ENCODE peak calls at places on chromosome 12, in six cellular contexts. N is H1, E is GM12892, Y is GM12878, X is K562, K is HepG2. C is an unnamed sample.

GRCh38 chr12:81530352-81530751 is 228.8 kb downstream of the PPFIA2 start:
- DNase-seq in Y (no peak), N (no peak), K (no peak), E (no peak), X (no peak), C (no peak)

GRCh38 chr12:126944684-126945083 is 1322.3 kb upstream of the TMEM132C start:
- DNase-seq in N (no peak), X (no peak), E (no peak), Y (no peak), K (no peak), C (no peak)

GRCh38 chr12:92141585-92142244 is 3.9 kb downstream of the BTG1 start:
- DNase-seq in E (no peak), X (no peak), Y (no peak), N (no peak), K (no peak), C (no peak)

GRCh38 chr12:97595936-97596335 is 133.3 kb downstream of the RMST start:
- DNase-seq in E (no peak), K (no peak), X (no peak), N (no peak), Y (no peak), C (no peak)

GRCh38 chr12:26789731-26790644 is 43.0 kb downstream of the ITPR2 start:
- DNase-seq in X (no peak), E (no peak), Y (no peak), N (no peak), K (no peak), C (no peak)

GRCh38 chr12:118694128-118694775 is 287.1 kb upstream of the SRRM4 start:
- DNase-seq in E (no peak), X (no peak), N (no peak), K (no peak), Y (no peak), C (no peak)

GRCh38 chr12:97637770-97638169 is 175.2 kb downstream of the RMST start:
- DNase-seq in K (no peak), N (no peak), X (no peak), E (no peak), Y (no peak), C (no peak)

GRCh38 chr12:21438643-21439042 is 1.2 kb downstream of the PYROXD1 start:
- DNase-seq in X (peak; percentile 24), E (no peak), N (no peak), Y (no peak), K (no peak), C (no peak)

GRCh38 chr12:68336754-68337343 is 4.7 kb upstream of the MDM1 start:
- DNase-seq in X (no peak), N (no peak), K (no peak), Y (no peak), E (no peak), C (no peak)

GRCh38 chr12:19129486-19130223 is at the start of gene PLEKHA5:
- DNase-seq in K (peak; percentile 44), E (peak; percentile 16), X (peak; percentile 74), N (peak; percentile 86), Y (no peak), C (peak; percentile 20)

GRCh38 chr12:120940799-120941198 is 36.6 kb upstream of the SPPL3 start:
- DNase-seq in K (no peak), E (no peak), N (no peak), X (no peak), Y (no peak), C (no peak)

GRCh38 chr12:58416211-58416610 is 474.8 kb downstream of the ATP23 start:
- DNase-seq in Y (no peak), E (no peak), X (no peak), K (no peak), N (no peak), C (no peak)

GRCh38 chr12:49809369-49810158 is 18.6 kb downstream of the NCKAP5L start:
- DNase-seq in N (no peak), K (no peak), Y (no peak), X (no peak), E (no peak), C (no peak)
- TF ChIP-seq POLR2A in N (no peak), K (no peak), Y (no peak), X (no peak), E (no peak), C (no peak)

GRCh38 chr12:124478985-124479645 is 88.3 kb downstream of the NCOR2 start:
- DNase-seq in K (no peak), E (no peak), Y (no peak), N (no peak), X (no peak), C (no peak)

GRCh38 chr12:124476011-124476400 is 91.4 kb downstream of the NCOR2 start:
- DNase-seq in Y (no peak), K (no peak), N (no peak), X (no peak), E (no peak), C (no peak)

GRCh38 chr12:124475295-124476010 is 92.0 kb downstream of the NCOR2 start:
- DNase-seq in Y (no peak), K (no peak), N (no peak), E (no peak), X (no peak), C (no peak)

GRCh38 chr12:124478416-124478815 is 89.0 kb downstream of the NCOR2 start:
- DNase-seq in Y (no peak), K (no peak), N (no peak), X (no peak), E (no peak), C (no peak)

DNA sequence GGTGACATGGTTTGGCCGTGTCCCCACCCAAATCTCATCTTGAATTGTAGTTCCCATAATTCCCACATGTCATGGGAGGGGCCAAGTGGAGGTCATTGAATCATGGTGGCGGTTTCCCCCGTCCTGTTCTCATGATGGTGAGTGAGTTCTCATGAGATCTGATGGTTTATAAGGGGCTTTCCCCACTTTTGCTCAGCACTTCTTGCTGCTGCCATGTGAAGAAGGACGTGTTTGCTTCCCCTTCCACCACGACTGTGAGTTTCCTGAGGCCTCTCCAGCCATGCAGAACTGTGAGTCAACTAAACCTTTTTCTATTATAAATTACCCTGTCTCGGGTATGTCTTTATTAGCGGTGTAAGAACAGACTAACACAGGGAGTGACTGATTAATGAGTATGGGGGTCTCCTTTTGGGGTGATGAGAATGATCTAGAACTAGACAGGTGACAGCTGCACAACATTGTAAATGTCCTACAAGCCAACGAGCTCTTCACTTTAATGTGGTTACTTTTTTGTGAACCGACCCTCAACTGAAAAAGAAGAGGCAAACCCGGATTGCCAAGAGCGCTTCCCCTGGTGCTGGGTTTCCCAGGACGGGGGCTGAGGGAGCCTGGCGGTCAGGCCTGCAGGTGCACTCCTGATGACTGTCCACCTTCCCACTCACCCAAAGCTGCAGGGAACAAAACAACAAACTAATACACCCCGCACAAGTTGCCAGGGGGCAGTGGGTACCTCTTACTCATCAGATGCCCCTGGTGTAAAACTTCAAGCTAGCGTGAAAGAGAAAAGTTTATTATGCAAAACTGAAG is 90.1 kb downstream of the NCOR2 start:
- DNase-seq in K (no peak), N (no peak), X (no peak), Y (peak; percentile 59), E (no peak), C (no peak)
- TF ChIP-seq TAF1 in K (no peak), N (no peak), X (no peak), Y (no peak), E (no peak), C (no peak)

DNA sequence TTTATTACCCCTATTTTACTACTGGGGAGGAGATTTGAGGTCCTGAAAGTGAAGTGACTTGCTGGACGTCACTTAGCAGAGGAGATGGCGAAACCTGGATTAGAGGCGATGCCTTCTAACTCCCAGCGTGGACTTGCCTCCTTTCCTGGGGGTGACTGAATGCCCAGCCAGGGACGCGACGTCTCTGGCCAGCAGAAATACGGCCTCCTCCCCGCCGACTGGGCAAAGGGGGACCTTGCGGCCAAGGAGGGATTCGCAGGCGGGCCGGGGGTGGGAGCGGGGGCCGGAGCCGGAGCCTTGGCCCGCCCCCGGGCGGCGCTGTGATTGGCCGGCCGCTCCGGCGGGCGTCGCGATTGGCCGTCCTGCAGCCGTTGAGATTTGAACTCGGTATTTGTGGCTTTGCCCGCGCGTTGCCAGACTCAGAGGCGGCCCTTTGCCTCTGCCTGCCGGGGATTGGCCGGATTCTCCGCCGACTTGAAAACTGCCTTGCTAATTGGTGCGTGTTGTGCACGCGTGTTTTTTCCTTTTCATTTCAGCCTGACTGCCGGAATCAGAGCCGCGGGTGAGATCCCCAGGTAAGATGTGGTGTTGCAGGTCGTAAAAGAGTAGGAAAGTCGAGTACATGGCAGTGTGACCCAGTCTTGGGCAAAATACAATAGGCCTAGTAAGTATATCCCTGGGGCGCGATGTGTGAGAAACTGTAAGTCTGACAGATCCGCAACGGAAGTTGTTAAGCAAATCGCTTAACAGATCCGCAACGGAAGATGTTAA is at the start of gene NCAPD2:
- DNase-seq in X (peak; percentile 96), K (peak; percentile 94), Y (peak; percentile 88), N (peak; percentile 91), E (peak; percentile 85), C (peak; percentile 82)
- TF ChIP-seq POLR2A in X (peak; percentile 83), K (peak; percentile 5), Y (peak; percentile 81), N (peak; percentile 76), E (peak; percentile 77), C (peak; percentile 71)

GRCh38 chr12:131734336-131735152 is 23.7 kb downstream of the SFSWAP start:
- DNase-seq in Y (no peak), N (no peak), E (no peak), X (no peak), K (no peak), C (no peak)

GRCh38 chr12:131737485-131737827 is 26.6 kb downstream of the SFSWAP start:
- DNase-seq in K (no peak), X (no peak), Y (no peak), N (no peak), E (no peak), C (no peak)

GRCh38 chr12:131735153-131735456 is 24.2 kb downstream of the SFSWAP start:
- DNase-seq in K (no peak), Y (no peak), X (no peak), E (no peak), N (no peak), C (no peak)

GRCh38 chr12:131736807-131737484 is 26.1 kb downstream of the SFSWAP start:
- DNase-seq in X (no peak), N (no peak), Y (no peak), K (no peak), E (no peak), C (no peak)

DNA sequence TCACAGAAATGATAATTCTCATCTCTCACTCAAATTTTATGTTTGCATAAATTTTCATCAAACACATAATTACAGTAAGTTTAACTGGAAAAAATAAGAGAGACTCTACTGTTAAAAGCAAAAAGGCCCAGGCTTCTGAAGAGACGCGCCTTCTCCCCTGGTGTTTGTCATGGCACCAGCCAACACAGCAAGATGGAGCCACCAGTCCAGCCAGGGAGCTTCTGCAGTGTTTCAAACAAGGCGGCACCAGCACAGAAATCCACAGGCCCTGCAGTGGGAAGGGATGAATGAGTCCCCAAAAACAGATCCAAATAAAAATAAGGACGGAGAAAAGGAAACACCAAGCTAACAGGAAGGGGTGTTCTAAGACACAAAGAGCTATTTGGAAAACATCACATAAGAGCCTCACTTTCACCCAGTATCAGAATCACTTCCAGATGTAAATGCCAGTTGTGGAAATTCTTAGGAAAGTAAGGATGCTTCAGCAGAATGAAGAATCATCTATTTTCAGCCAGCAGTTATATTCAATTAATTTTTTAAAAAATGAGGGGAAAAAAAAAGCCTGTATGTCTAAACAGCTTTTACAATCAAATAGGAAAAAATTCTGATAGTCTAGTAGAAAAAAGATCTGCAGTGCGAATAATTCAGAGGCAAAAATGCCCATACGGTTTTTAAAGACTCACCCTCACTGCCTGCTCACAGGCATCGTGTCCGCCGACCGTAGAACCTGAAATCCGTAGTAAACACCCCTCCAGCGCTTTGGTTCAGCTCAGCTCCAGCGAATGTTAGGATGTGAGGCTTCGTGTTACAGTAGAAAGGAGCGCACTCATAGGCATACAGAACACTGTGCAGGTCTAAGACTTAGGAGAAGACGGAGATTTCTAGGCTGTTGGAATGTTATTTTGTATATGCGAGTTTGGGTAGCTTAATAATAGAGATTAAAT is 25.2 kb downstream of the SFSWAP start:
- DNase-seq in N (no peak), X (no peak), Y (no peak), E (no peak), K (no peak), C (no peak)
- TF ChIP-seq TAF1 in N (no peak), X (no peak), Y (no peak), E (no peak), K (no peak), C (no peak)

GRCh38 chr12:95463019-95463418 is 10.9 kb upstream of the METAP2 start:
- DNase-seq in X (peak; percentile 29), K (no peak), N (no peak), E (no peak), Y (no peak), C (no peak)
- TF ChIP-seq POLR2A in X (no peak), K (no peak), N (no peak), E (no peak), Y (no peak), C (no peak)